ENCODE peak calls at places on chromosomes 12 and 14, in four cellular contexts. X is HepG2, Q is K562, B is GM12878. V is an unnamed sample.

GRCh38 chr12:107027304-107028053 is 40.5 kb upstream of the MTERF2 start:
- DNase-seq in Q (no peak), X (peak; percentile 66), B (no peak), V (peak; percentile 14)

GRCh38 chr12:71214511-71215285 is 56.9 kb upstream of the TSPAN8 start:
- DNase-seq in X (peak; percentile 18), B (no peak), Q (no peak), V (no peak)

GRCh38 chr12:115303751-115304309 is 619.9 kb upstream of the TBX3 start:
- DNase-seq in X (no peak), B (no peak), Q (no peak), V (no peak)

GRCh38 chr12:128796439-128797118 is 27.2 kb downstream of the SLC15A4 start:
- DNase-seq in Q (no peak), B (no peak), X (no peak), V (no peak)

GRCh38 chr12:122051231-122051876 is 27.2 kb upstream of the MLXIP start:
- DNase-seq in B (no peak), Q (no peak), X (peak; percentile 25), V (no peak)

GRCh38 chr12:10067942-10068341 is 30.8 kb downstream of the CLEC1A start:
- DNase-seq in X (no peak), Q (no peak), B (no peak), V (no peak)

GRCh38 chr12:120116792-120117651 is 469 bp upstream of the RAB35 start:
- DNase-seq in B (no peak), Q (peak; percentile 96), X (peak; percentile 86), V (peak; percentile 98)

GRCh38 chr14:96167224-96168148 is 37.2 kb upstream of the BDKRB2 start:
- DNase-seq in X (no peak), B (no peak), Q (no peak), V (no peak)

GRCh38 chr12:65536876-65537661 is 258.6 kb downstream of the MSRB3 start:
- DNase-seq in B (no peak), X (no peak), Q (no peak), V (no peak)

GRCh38 chr12:78641837-78642423 is 222.6 kb upstream of the SYT1 start:
- DNase-seq in B (no peak), X (no peak), Q (no peak), V (peak; percentile 7)

GRCh38 chr12:78447373-78447772 is 417.2 kb upstream of the SYT1 start:
- DNase-seq in Q (no peak), B (no peak), X (no peak), V (no peak)

GRCh38 chr12:53044052-53044581 is 5.7 kb upstream of the TNS2 start:
- DNase-seq in Q (peak; percentile 24), X (peak; percentile 72), B (no peak), V (no peak)

GRCh38 chr12:47383942-47384341 is 304.2 kb upstream of the AMIGO2 start:
- DNase-seq in X (no peak), Q (no peak), B (no peak), V (no peak)

GRCh38 chr12:106179086-106179485 is 40.3 kb upstream of the NUAK1 start:
- DNase-seq in B (no peak), X (peak; percentile 38), Q (no peak), V (peak; percentile 27)

GRCh38 chr14:82999802-83000201 is 1466.1 kb upstream of the SEL1L start:
- DNase-seq in X (no peak), B (no peak), Q (no peak), V (no peak)

GRCh38 chr12:8037046-8037663 is 4.6 kb downstream of the FOXJ2 start:
- DNase-seq in B (no peak), Q (no peak), X (no peak), V (no peak)

GRCh38 chr12:130555628-130556485 is 160.2 kb downstream of the RIMBP2 start:
- DNase-seq in B (no peak), X (no peak), Q (no peak), V (no peak)

GRCh38 chr12:24307716-24308335 is 358.4 kb upstream of the SOX5 start:
- DNase-seq in Q (no peak), B (no peak), X (no peak), V (no peak)

GRCh38 chr12:111121840-111122239 is 201.5 kb upstream of the MYL2 start:
- DNase-seq in B (no peak), X (no peak), Q (no peak), V (peak; percentile 54)

GRCh38 chr14:61977217-61977616 is 215.0 kb downstream of the SNAPC1 start:
- DNase-seq in X (no peak), Q (no peak), B (no peak), V (no peak)

GRCh38 chr12:83767723-83768122 is 1081.0 kb downstream of the TMTC2 start:
- DNase-seq in Q (no peak), B (no peak), X (no peak), V (no peak)

GRCh38 chr12:29547151-29547561 is 49.7 kb upstream of the OVCH1 start:
- DNase-seq in B (no peak), X (no peak), Q (no peak), V (no peak)

GRCh38 chr12:50699940-50700339 is 64.0 kb upstream of the ATF1 start:
- DNase-seq in X (no peak), B (no peak), Q (no peak), V (no peak)

GRCh38 chr14:21541413-21542074 is 15.4 kb upstream of the SALL2 start:
- DNase-seq in Q (no peak), B (no peak), X (no peak), V (no peak)

GRCh38 chr14:74302160-74302628 is 540 bp downstream of the ABCD4 start:
- DNase-seq in X (peak; percentile 58), B (peak; percentile 25), Q (peak; percentile 48), V (peak; percentile 58)

GRCh38 chr14:104731249-104731924 is 7.4 kb downstream of the ADSS1 start:
- DNase-seq in Q (peak; percentile 54), B (no peak), X (peak; percentile 73), V (peak; percentile 48)

GRCh38 chr14:81766597-81766996 is 232.9 kb upstream of the SEL1L start:
- DNase-seq in B (no peak), X (no peak), Q (no peak), V (no peak)

GRCh38 chr12:95342008-95342407 is 124.4 kb downstream of the VEZT start:
- DNase-seq in B (no peak), X (no peak), Q (no peak), V (no peak)

GRCh38 chr14:39154594-39155189 is 15.4 kb downstream of the TRAPPC6B start:
- DNase-seq in X (no peak), Q (no peak), B (no peak), V (no peak)

GRCh38 chr14:73239463-73240241 is 2.3 kb downstream of the PAPLN start:
- DNase-seq in X (no peak), B (no peak), Q (no peak), V (no peak)

GRCh38 chr14:104659764-104660523 is 29.5 kb upstream of the INF2 start:
- DNase-seq in Q (no peak), X (no peak), B (no peak), V (no peak)

GRCh38 chr14:103142031-103142430 is 18.8 kb downstream of the TNFAIP2 start:
- DNase-seq in X (no peak), Q (peak; percentile 41), B (no peak), V (no peak)

GRCh38 chr14:103142903-103143302 is 19.6 kb downstream of the TNFAIP2 start:
- DNase-seq in X (no peak), Q (no peak), B (no peak), V (no peak)

GRCh38 chr14:103139371-103140016 is 16.2 kb downstream of the TNFAIP2 start:
- DNase-seq in X (no peak), Q (no peak), B (no peak), V (no peak)

GRCh38 chr14:103140316-103141109 is 17.3 kb downstream of the TNFAIP2 start:
- DNase-seq in X (peak; percentile 39), Q (peak; percentile 47), B (peak; percentile 94), V (no peak)

DNA sequence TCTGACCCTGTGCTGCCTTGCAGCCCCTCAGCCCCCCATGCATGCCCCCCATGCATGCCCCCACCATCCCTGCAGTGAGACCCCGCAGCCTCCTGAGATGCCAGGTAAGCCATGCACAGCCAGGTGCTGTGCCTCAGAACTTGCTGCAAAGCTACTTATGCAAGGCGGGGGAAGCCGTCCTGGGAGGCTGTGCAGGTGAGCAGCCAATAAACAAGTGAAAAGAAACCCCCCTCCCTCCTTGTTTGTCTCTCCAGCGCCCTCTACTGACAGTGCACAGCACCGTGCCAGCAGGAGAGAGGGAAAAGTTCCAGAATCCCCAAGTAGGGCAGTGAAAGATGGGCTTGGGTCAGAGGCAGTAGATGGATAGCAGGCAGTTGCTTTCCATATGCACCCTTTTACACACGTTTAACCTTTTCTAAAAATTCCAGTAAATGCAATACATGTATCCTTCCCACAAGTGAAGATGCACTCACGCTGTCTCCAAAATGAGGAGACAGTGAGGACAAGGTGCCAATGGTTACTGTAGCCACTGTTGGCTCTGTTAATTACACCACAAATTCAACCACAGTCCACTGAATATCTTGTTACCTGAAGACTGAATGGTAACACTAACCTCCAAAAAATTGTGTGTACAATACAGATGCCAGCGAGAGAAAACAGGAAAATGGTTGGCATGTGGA is 18.0 kb downstream of the TNFAIP2 start:
- DNase-seq in X (peak; percentile 54), Q (peak; percentile 76), B (no peak), V (peak; percentile 78)
- TF ChIP-seq FOXK2 in X (no peak), Q (no peak), B (no peak), V (no peak)

DNA sequence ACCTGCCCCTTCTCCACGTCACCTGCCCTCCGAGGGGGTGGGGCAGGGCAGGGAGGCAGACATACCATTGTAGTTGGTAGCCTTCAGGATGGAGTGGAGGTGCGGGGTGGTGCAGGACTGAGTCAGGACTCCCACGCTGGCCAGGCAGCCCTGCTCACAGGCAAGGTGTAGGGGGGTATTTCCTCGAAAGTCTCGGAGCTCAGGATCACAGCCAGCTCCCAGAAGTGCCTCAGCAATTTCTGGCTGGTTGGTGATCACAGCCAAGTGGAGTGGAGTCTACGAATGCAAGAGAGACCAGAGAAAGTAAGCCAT is 1.5 kb downstream of the NFKBIA start:
- DNase-seq in B (no peak), X (no peak), Q (no peak), V (no peak)
- TF ChIP-seq TARDBP in B (no peak), X (no peak), Q (no peak), V (no peak)

GRCh38 chr12:67506739-67507138 is 141.8 kb upstream of the DYRK2 start:
- DNase-seq in Q (no peak), X (no peak), B (no peak), V (no peak)

GRCh38 chr12:67496616-67497015 is 151.9 kb upstream of the DYRK2 start:
- DNase-seq in Q (no peak), B (no peak), X (no peak), V (no peak)

GRCh38 chr12:67498981-67499380 is 149.6 kb upstream of the DYRK2 start:
- DNase-seq in Q (no peak), B (no peak), X (no peak), V (no peak)

DNA sequence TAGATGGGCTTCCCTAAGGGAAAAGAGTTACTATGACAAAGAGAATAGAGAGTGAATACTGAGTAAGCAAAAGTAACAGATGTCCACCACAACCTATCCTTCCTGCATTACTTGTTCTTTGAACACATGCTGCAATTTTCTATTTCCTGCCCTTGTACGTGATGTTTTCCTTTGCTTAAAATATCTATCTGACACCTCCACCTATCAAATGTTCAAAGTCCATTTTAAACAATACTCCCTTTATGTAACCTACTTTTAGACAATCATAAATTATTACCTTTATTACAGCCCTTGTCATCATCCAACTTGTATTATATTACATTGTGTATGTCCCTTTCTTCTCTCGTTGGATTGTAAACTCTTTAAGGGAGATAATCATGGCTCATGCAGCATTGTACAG is 147.2 kb upstream of the DYRK2 start:
- DNase-seq in Q (no peak), B (no peak), X (no peak), V (no peak)
- TF ChIP-seq SP1 in Q (no peak), B (no peak), X (no peak), V (no peak)

GRCh38 chr14:86405250-86405649 is 875.3 kb downstream of the FLRT2 start:
- DNase-seq in X (no peak), B (no peak), Q (no peak), V (no peak)

GRCh38 chr14:86402547-86402946 is 872.6 kb downstream of the FLRT2 start:
- DNase-seq in B (no peak), Q (no peak), X (no peak), V (no peak)

GRCh38 chr14:86404425-86404824 is 874.5 kb downstream of the FLRT2 start:
- DNase-seq in Q (no peak), B (no peak), X (peak; percentile 30), V (no peak)
- TF ChIP-seq FOXK2 in Q (no peak), B (no peak), X (no peak), V (no peak)

V was measured in HEK293T.